ENCODE peak calls at places on chromosomes 1 and 21, in seven cellular contexts. Z is Right ventricle myocardium superior, I is NCI-H345, O is H54, L is skeletal muscle cell, C is glutamatergic neuron, N is cardiac fibroblast. Y is an unnamed sample.

GRCh38 chr1:30789388-30790255 is 32.0 kb upstream of the LAPTM5 start:
- DNase-seq in Z (peak), O (no peak), C (no peak), I (no peak), L (no peak), N (no peak), Y (no peak)

GRCh38 chr1:189597083-189597482 is 880.6 kb downstream of the BRINP3 start:
- DNase-seq in O (no peak), Z (no peak), I (peak), C (no peak), N (no peak), L (no peak), Y (no peak)

GRCh38 chr1:31771891-31772668 is 7.9 kb upstream of the ADGRB2 start:
- DNase-seq in I (no peak), C (no peak), N (no peak), Z (no peak), O (no peak), L (no peak), Y (no peak)

GRCh38 chr1:54696262-54696661 is 19.4 kb upstream of the TTC4 start:
- DNase-seq in I (no peak), C (no peak), N (no peak), O (no peak), Z (no peak), L (no peak), Y (no peak)

GRCh38 chr1:177164380-177165068 is at the start of gene ASTN1:
- DNase-seq in C (peak), I (peak), N (no peak), O (no peak), Z (no peak), L (no peak), Y (no peak)

GRCh38 chr1:41380979-41381690 is 19.9 kb downstream of the FOXO6 start:
- DNase-seq in O (no peak), C (peak), I (peak), Z (peak), N (no peak), L (no peak), Y (no peak)

GRCh38 chr1:213820362-213821149 is 167.2 kb upstream of the PROX1 start:
- DNase-seq in N (no peak), L (no peak), C (no peak), I (peak), Z (no peak), O (no peak), Y (no peak)

GRCh38 chr1:1059494-1060280 is 14.4 kb downstream of the RNF223 start:
- DNase-seq in N (peak), Z (peak), C (peak), I (peak), O (peak), L (no peak), Y (no peak)

GRCh38 chr1:54310439-54311328 is 95.5 kb downstream of the SSBP3 start:
- DNase-seq in I (peak), C (peak), L (no peak), N (peak), O (no peak), Z (peak), Y (no peak)

GRCh38 chr1:14964698-14965055 is 188.9 kb upstream of the TMEM51 start:
- DNase-seq in Z (no peak), N (no peak), L (no peak), C (no peak), O (no peak), I (no peak), Y (no peak)

GRCh38 chr1:63557365-63557987 is 34.2 kb downstream of the EFCAB7 start:
- DNase-seq in N (peak), Z (no peak), I (no peak), C (peak), O (peak), L (peak), Y (peak)

GRCh38 chr1:194159941-194160340 is 973.5 kb upstream of the B3GALT2 start:
- DNase-seq in O (no peak), C (no peak), N (no peak), I (no peak), Z (no peak), L (no peak), Y (no peak)

GRCh38 chr1:92961896-92962752 is 862 bp upstream of the DIPK1A start:
- DNase-seq in I (peak), Z (peak), C (no peak), O (peak), N (peak), L (no peak), Y (no peak)

GRCh38 chr1:182962554-182963115 is 9.7 kb upstream of the SHCBP1L start:
- DNase-seq in I (peak), L (peak), N (peak), O (peak), C (peak), Z (peak), Y (peak)

GRCh38 chr1:29470788-29471119 is 234.4 kb downstream of the PTPRU start:
- DNase-seq in O (no peak), L (no peak), C (no peak), N (no peak), Z (no peak), I (no peak), Y (no peak)

GRCh38 chr21:46431448-46431847 is 27.2 kb upstream of the DIP2A start:
- DNase-seq in O (no peak), N (no peak), L (no peak), I (no peak), Z (no peak), C (no peak), Y (no peak)

GRCh38 chr1:26889580-26890466 is at the start of gene GPN2:
- DNase-seq in Z (peak), O (peak), I (peak), N (peak), C (peak), L (peak), Y (no peak)

GRCh38 chr1:116020668-116021272 is 44.5 kb downstream of the SLC22A15 start:
- DNase-seq in L (peak), N (peak), O (peak), I (peak), C (peak), Z (peak), Y (no peak)

GRCh38 chr1:74467786-74468377 is 44.5 kb downstream of the LRRC53 start:
- DNase-seq in N (peak), Z (no peak), C (no peak), L (no peak), O (no peak), I (peak), Y (no peak)

GRCh38 chr21:35190201-35190701 is 141.1 kb upstream of the RUNX1 start:
- DNase-seq in I (no peak), Z (no peak), N (peak), L (no peak), C (no peak), O (no peak), Y (no peak)

GRCh38 chr1:56758135-56758534 is 61.1 kb downstream of the FYB2 start:
- DNase-seq in O (no peak), L (no peak), N (no peak), I (peak), Z (peak), C (no peak), Y (no peak)

GRCh38 chr1:93997756-93998155 is 88.5 kb upstream of the GCLM start:
- DNase-seq in O (no peak), C (no peak), Z (no peak), I (no peak), L (no peak), N (no peak), Y (no peak)

GRCh38 chr21:43866233-43866632 is 1.2 kb downstream of the AGPAT3 start:
- DNase-seq in Z (peak), N (peak), L (no peak), I (no peak), O (peak), C (no peak), Y (no peak)

GRCh38 chr1:204858381-204858821 is 12.3 kb upstream of the NFASC start:
- DNase-seq in Z (no peak), N (no peak), C (peak), I (peak), O (no peak), L (no peak), Y (no peak)

GRCh38 chr1:200415693-200416593 is 6.1 kb upstream of the ZNF281 start:
- DNase-seq in L (peak), N (peak), C (no peak), I (no peak), Z (peak), O (peak), Y (peak)

GRCh38 chr1:154327466-154328317 is 2.4 kb downstream of the ATP8B2 start:
- DNase-seq in L (no peak), Z (no peak), O (no peak), I (peak), N (no peak), C (no peak), Y (no peak)

GRCh38 chr1:108199231-108199657 is 899 bp downstream of the SLC25A24 start:
- DNase-seq in O (peak), N (peak), Z (no peak), I (peak), L (no peak), C (no peak), Y (no peak)

GRCh38 chr1:33280091-33280661 is 23.9 kb downstream of the ZNF362 start:
- DNase-seq in C (no peak), N (no peak), L (no peak), Z (no peak), O (no peak), I (no peak), Y (no peak)

GRCh38 chr1:228081144-228081543 is 1.4 kb upstream of the ARF1 start:
- DNase-seq in C (no peak), L (no peak), N (no peak), O (no peak), Z (peak), I (no peak), Y (no peak)

GRCh38 chr1:31605908-31606427 is 11.5 kb upstream of the HCRTR1 start:
- DNase-seq in C (no peak), Z (no peak), O (no peak), I (no peak), N (peak), L (peak), Y (peak)

GRCh38 chr1:43981636-43982035 is 2.6 kb downstream of the B4GALT2 start:
- DNase-seq in Z (peak), I (no peak), L (no peak), N (no peak), C (no peak), O (no peak), Y (no peak)

Y was measured in AG04450.